ENCODE peak calls at places on chromosome 13, in four cellular contexts. X is GM23338, V is endodermal cell, L is PC-3. F is an unnamed sample.

GRCh38 chr13:91740811-91741210 is 342.4 kb downstream of the GPC5 start:
- DNase-seq in X (no peak), V (no peak), L (no peak), F (no peak)

GRCh38 chr13:24146961-24147569 is 13.5 kb upstream of the SPATA13 start:
- DNase-seq in X (no peak), V (no peak), L (no peak), F (no peak)

GRCh38 chr13:25836709-25837316 is 215.0 kb downstream of the SHISA2 start:
- DNase-seq in X (no peak), V (no peak), L (no peak), F (no peak)

GRCh38 chr13:73179906-73180305 is 121.1 kb downstream of the KLF5 start:
- DNase-seq in X (no peak), V (no peak), L (peak), F (no peak)

GRCh38 chr13:28043224-28043623 is 54.7 kb upstream of the URAD start:
- DNase-seq in X (no peak), V (no peak), L (no peak), F (no peak)

GRCh38 chr13:90594694-90595093 is 752.8 kb upstream of the MIR17HG start:
- DNase-seq in X (no peak), V (no peak), L (peak), F (no peak)

GRCh38 chr13:45219938-45220375 is 19.1 kb upstream of the KCTD4 start:
- DNase-seq in X (peak), V (no peak), L (peak), F (no peak)

GRCh38 chr13:78035500-78035899 is 116.9 kb upstream of the EDNRB start:
- DNase-seq in X (no peak), V (no peak), L (no peak), F (no peak)

GRCh38 chr13:67076378-67076777 is 153.8 kb downstream of the PCDH9 start:
- DNase-seq in X (no peak), V (no peak), L (no peak), F (no peak)

GRCh38 chr13:76927955-76928354 is 20.4 kb upstream of the ACOD1 start:
- DNase-seq in X (no peak), V (no peak), L (no peak), F (no peak)

GRCh38 chr13:21014666-21015170 is 46.7 kb downstream of the LATS2 start:
- DNase-seq in X (no peak), V (no peak), L (peak), F (no peak)

GRCh38 chr13:89515948-89516347 is 1831.5 kb upstream of the MIR17HG start:
- DNase-seq in X (no peak), V (no peak), L (no peak), F (no peak)

GRCh38 chr13:35219021-35219420 is 257.5 kb downstream of the MAB21L1 start:
- DNase-seq in X (no peak), V (no peak), L (no peak), F (no peak)

GRCh38 chr13:89486065-89486464 is 1814.9 kb downstream of the SLITRK5 start:
- DNase-seq in X (no peak), V (no peak), L (no peak), F (no peak)

GRCh38 chr13:23323946-23324709 is 109.4 kb downstream of the SACS start:
- DNase-seq in X (peak), V (peak), L (peak), F (no peak)

GRCh38 chr13:51726446-51727185 is 77.3 kb downstream of the DHRS12 start:
- DNase-seq in X (no peak), V (no peak), L (no peak), F (no peak)

GRCh38 chr13:51831519-51831918 is 13.5 kb downstream of the TMEM272 start:
- DNase-seq in X (no peak), V (no peak), L (no peak), F (no peak)

GRCh38 chr13:99307247-99307646 is at the start of gene GPR183:
- DNase-seq in X (no peak), V (no peak), L (no peak), F (no peak)

GRCh38 chr13:76879211-76879875 is 6.9 kb downstream of the KCTD12 start:
- DNase-seq in X (no peak), V (no peak), L (peak), F (no peak)

GRCh38 chr13:33411312-33411711 is 125.8 kb upstream of the STARD13 start:
- DNase-seq in X (no peak), V (no peak), L (no peak), F (no peak)

GRCh38 chr13:114071441-114071840 is 61.0 kb downstream of the RASA3 start:
- DNase-seq in X (no peak), V (no peak), L (no peak), F (peak)

GRCh38 chr13:82947121-82948077 is 934.9 kb downstream of the SLITRK1 start:
- DNase-seq in X (no peak), V (no peak), L (peak), F (no peak)

GRCh38 chr13:50410921-50411712 is 395.9 kb downstream of the KCNRG start:
- DNase-seq in X (no peak), V (peak), L (peak), F (no peak)

GRCh38 chr13:52850396-52851152 is 2.1 kb upstream of the PCDH8 start:
- DNase-seq in X (peak), V (peak), L (peak), F (no peak)

GRCh38 chr13:46751811-46752635 is 44.9 kb downstream of the ESD start:
- DNase-seq in X (peak), V (no peak), L (no peak), F (no peak)

GRCh38 chr13:101757446-101758039 is 305.1 kb downstream of the ITGBL1 start:
- DNase-seq in X (peak), V (no peak), L (peak), F (no peak)

GRCh38 chr13:111177081-111177711 is 62.1 kb downstream of the ARHGEF7 start:
- DNase-seq in X (no peak), V (no peak), L (no peak), F (no peak)

GRCh38 chr13:112716461-112716820 is 26.6 kb downstream of the ATP11A start:
- DNase-seq in X (no peak), V (peak), L (no peak), F (no peak)

GRCh38 chr13:113427562-113428468 is 25.5 kb downstream of the ADPRHL1 start:
- DNase-seq in X (no peak), V (peak), L (no peak), F (no peak)

GRCh38 chr13:63463782-63464610 is 2048.3 kb upstream of the PCDH20 start:
- DNase-seq in X (no peak), V (no peak), L (no peak), F (no peak)

GRCh38 chr13:94309997-94310842 is 169.3 kb downstream of the DCT start:
- DNase-seq in X (no peak), V (no peak), L (peak), F (no peak)

GRCh38 chr13:102484329-102484728 is 82.5 kb upstream of the FGF14 start:
- DNase-seq in X (peak), V (no peak), L (no peak), F (no peak)

GRCh38 chr13:83839158-83839557 is 43.1 kb downstream of the SLITRK1 start:
- DNase-seq in X (peak), V (peak), L (no peak), F (no peak)

GRCh38 chr13:44814144-44814543 is 175.1 kb downstream of the NUFIP1 start:
- DNase-seq in X (no peak), V (no peak), L (no peak), F (no peak)

GRCh38 chr13:23771966-23772365 is 117.2 kb downstream of the MIPEP start:
- DNase-seq in X (no peak), V (no peak), L (peak), F (no peak)

GRCh38 chr13:60175571-60175970 is 11.8 kb upstream of the DIAPH3 start:
- DNase-seq in X (no peak), V (no peak), L (no peak), F (no peak)

GRCh38 chr13:99322297-99323103 is 15.3 kb upstream of the GPR183 start:
- DNase-seq in X (no peak), V (no peak), L (peak), F (no peak)

DNA sequence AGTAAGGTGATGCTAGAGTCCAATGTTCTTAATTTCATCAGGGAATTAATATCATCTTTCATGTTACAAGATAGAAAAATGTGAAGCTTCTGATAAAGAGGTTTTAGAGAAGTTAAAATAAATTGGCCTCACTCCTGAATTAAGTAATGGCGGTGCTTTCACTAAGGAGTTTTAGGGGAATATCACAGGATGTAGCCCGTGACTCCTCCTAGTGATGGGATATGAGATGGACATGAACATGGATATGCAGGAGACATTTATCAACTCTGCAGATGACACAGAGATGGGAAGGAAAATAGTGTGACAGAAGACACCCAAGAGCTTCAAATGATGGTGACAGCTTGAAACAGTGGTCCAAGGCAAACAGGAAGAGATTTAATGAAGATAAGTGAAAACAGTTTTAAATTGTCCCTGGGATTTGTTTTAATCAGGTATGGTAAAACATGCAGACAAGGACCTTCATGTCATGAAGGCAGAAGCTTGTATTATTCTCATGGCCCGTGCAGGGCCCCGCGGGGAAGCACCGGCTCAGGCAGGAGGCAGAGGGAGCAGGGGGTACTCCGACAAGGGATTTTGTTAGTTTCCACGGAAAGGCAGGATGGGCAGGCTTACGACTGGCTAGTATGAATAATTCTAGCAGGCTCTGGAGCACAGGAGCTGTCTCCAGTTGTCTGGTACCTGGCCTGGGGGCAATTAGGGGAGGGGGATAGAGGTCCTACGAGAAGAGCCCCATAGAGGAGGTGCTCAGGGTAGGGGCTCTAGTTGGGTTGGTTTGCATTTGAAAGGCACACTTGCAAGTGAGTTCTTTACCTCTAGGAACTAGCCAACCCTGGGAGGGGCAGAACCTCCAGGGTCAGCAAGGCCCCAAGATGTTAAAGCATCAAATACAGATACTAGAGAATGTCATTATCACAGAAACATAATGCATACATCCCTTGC is 38.7 kb upstream of the FARP1 start:
- DNase-seq in X (peak), V (no peak), L (peak), F (no peak)
- TF ChIP-seq CTCF in X (peak), V (peak), L (peak), F (no peak)

DNA sequence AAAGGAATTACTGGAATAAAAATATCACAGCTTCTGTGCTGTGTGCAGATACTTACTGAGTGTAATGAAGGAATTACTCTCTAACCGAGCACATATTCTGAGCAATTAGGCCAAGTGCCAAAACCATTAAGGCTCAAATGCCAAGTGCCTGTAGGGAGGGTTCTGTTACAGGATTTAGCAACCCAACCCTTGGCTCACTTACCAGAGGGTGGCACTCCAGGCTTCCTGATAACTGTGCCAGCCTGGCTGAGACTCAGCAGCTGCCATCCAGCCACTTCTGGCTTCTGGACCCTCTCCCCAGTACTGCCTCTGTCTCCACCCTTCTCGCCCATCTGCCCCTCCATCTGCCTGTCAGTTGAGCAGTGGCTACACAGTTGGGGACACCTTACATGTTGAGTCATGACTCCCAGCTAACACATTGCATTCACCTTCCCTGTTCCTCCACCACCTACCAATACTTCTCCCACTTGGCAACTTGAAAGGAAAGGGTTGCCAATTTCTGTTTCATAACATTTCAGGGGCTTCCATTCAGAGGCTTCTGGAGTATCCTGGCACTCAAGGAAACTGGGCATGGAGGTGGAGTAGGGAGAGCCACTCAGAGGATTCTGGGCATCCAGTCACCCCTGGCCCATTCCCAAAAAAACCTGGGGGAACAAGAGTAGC is 110.5 kb downstream of the COG6 start:
- DNase-seq in X (peak), V (peak), L (peak), F (no peak)
- TF ChIP-seq CTCF in X (peak), V (peak), L (peak), F (no peak)

GRCh38 chr13:48975101-48975925 is at the start of gene FNDC3A:
- DNase-seq in X (peak), V (peak), L (peak), F (no peak)
- TF ChIP-seq CTCF in X (peak), V (peak), L (no peak), F (no peak)

GRCh38 chr13:29382021-29382420 is 213.5 kb downstream of the SLC7A1 start:
- DNase-seq in X (no peak), V (no peak), L (no peak), F (no peak)

GRCh38 chr13:29383476-29383875 is 212.0 kb downstream of the SLC7A1 start:
- DNase-seq in X (no peak), V (no peak), L (no peak), F (no peak)

GRCh38 chr13:29384466-29384865 is 211.0 kb downstream of the SLC7A1 start:
- DNase-seq in X (no peak), V (no peak), L (no peak), F (no peak)

GRCh38 chr13:29379281-29379680 is 216.2 kb downstream of the SLC7A1 start:
- DNase-seq in X (no peak), V (peak), L (no peak), F (no peak)
- TF ChIP-seq CTCF in X (peak), V (peak), L (no peak), F (no peak)

GRCh38 chr13:61880576-61881283 is 465.1 kb upstream of the PCDH20 start:
- DNase-seq in X (peak), V (peak), L (peak), F (no peak)
- TF ChIP-seq CTCF in X (peak), V (peak), L (peak), F (no peak)

GRCh38 chr13:31011193-31011860 is 78.9 kb downstream of the TEX26 start:
- DNase-seq in X (peak), V (peak), L (no peak), F (no peak)

GRCh38 chr13:31007392-31007791 is 74.9 kb downstream of the TEX26 start:
- DNase-seq in X (no peak), V (peak), L (no peak), F (no peak)

GRCh38 chr13:31005066-31005465 is 72.6 kb downstream of the TEX26 start:
- DNase-seq in X (no peak), V (peak), L (no peak), F (no peak)

GRCh38 chr13:31009166-31009565 is 76.7 kb downstream of the TEX26 start:
- DNase-seq in X (no peak), V (peak), L (no peak), F (no peak)

DNA sequence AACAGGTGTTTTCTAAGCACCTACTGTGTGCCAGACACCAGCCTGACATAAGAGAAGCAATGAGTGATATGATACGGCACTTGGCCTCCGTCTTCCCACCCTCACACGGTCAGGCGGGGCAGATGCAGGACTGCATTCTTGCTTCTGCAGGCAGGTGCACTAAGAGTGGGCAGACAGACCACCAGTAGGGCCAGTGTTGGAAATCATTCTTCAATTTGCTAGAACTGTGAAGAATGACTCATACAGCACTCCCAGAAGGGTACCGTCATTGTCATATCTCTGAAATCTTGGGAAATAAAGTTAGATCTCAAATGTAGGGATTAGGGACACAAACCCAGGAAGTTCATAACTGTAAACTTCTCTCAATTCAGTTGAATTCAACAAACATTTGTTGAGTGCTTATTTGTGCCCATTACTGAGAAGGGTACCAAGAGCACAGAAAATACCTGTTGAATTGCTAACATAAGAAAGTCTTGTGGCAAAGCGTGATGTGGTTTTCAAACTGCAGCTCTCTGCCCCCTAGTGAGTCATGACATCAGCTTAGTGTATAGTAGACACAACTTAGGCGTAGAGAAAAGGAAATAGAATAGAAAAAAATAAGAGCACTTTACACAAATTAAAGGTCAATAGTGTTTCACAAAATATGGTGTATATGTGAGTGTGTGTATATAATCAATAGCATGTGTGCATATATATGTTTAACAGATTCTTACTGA is 76.1 kb downstream of the TEX26 start:
- DNase-seq in X (no peak), V (peak), L (no peak), F (no peak)
- TF ChIP-seq CTCF in X (no peak), V (no peak), L (no peak), F (no peak)

GRCh38 chr13:41029629-41030028 is 10.5 kb upstream of the ELF1 start:
- DNase-seq in X (peak), V (peak), L (peak), F (no peak)
- TF ChIP-seq CTCF in X (peak), V (peak), L (peak), F (no peak)

F was measured in omental fat pad.